ENCODE peak calls at places on chromosomes 13 and 19, in six cellular contexts. M is left lung, P is GM23338, V is sigmoid colon, T is uterus, H is thoracic aorta. L is an unnamed sample. For H3K4me1, the result is how much of the 10 kb centered on the place peaks cover.

GRCh38 chr13:97043302-97043701 is 49.0 kb upstream of the OXGR1 start:
- DNase-seq in T (no peak), V (no peak), H (no peak), M (no peak), P (no peak), L (no peak)

GRCh38 chr13:76942363-76942762 is 5.9 kb upstream of the ACOD1 start:
- DNase-seq in M (no peak), V (no peak), P (no peak), H (no peak), T (no peak), L (no peak)

GRCh38 chr19:15114153-15114540 is 6.9 kb downstream of the SYDE1 start:
- DNase-seq in P (no peak), V (no peak), T (no peak), M (no peak), H (no peak), L (peak)

GRCh38 chr19:33404916-33405315 is 31.4 kb downstream of the CEBPG start:
- DNase-seq in H (no peak), T (no peak), M (peak), V (peak), P (no peak), L (no peak)

GRCh38 chr19:36115453-36116343 is at the start of gene TBCB:
- DNase-seq in P (peak), H (peak), T (no peak), V (peak), M (peak), L (no peak)

GRCh38 chr13:105266615-105267014 is 1268.8 kb downstream of the EFNB2 start:
- DNase-seq in V (no peak), H (no peak), P (no peak), M (no peak), T (no peak), L (no peak)

GRCh38 chr19:52028780-52029123 is 573 bp upstream of the ZNF614 start:
- DNase-seq in V (no peak), M (no peak), T (no peak), P (no peak), H (no peak), L (no peak)

GRCh38 chr13:74641586-74641985 is 507.4 kb upstream of the KLF12 start:
- DNase-seq in H (no peak), M (no peak), V (no peak), T (no peak), P (no peak), L (no peak)

GRCh38 chr19:42301646-42302204 is at the start of gene PRR19:
- DNase-seq in P (peak), H (no peak), V (no peak), M (no peak), T (no peak), L (no peak)

DNA sequence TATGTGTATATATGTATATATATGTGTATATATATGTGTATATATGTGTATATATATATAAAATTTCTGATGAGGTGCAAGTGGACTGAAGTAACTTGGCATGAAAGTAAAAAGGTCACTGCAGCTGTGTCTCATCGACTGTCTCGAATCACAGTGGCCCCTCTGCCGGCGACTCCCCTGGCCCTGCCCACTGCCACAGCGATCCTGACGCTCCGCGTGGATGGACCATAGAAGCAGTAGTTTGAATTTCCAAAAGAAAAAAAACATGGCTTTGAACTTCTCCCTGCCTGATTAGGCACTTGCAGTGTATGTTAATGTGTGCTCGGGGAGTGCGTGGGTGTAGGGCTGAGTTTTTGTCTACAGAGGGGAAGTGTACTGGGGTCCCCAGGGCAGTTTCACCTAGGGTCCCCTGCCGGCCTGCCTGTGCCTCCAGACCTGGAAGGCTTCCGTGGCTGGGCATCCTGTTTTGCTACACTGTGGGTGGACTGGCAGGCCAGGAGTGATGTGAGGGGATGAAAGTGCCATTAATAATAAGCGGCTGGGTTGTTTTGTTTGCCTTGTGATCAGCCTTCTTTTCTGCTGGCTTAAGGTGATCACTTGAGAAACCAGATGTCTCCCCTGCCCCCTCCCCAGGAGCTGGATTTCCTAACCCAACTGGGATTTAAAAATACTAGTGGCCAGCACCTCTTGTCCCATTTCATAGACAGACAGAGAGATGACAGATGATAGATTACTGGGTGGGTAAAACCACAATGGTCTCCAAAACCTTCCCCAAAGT is 10.7 kb downstream of the ZIC5 start:
- DNase-seq in V (no peak), H (no peak), P (peak), T (no peak), M (no peak), L (peak)
- H3K4me1 ChIP-seq in V (under half), H (under half), P (half or more), T (under half), M (under half), L (under half)

GRCh38 chr19:53912653-53913052 is 3.6 kb downstream of the CACNG7 start:
- DNase-seq in P (peak), T (no peak), M (no peak), H (no peak), V (no peak), L (no peak)
- H3K4me1 ChIP-seq in P (under half), T (under half), M (under half), H (under half), V (under half), L (under half)

GRCh38 chr13:48402325-48402962 is 10.5 kb downstream of the LPAR6 start:
- DNase-seq in T (no peak), P (no peak), H (no peak), M (no peak), V (no peak), L (no peak)
- H3K4me1 ChIP-seq in T (under half), P (under half), H (half or more), M (under half), V (under half), L (under half)

DNA sequence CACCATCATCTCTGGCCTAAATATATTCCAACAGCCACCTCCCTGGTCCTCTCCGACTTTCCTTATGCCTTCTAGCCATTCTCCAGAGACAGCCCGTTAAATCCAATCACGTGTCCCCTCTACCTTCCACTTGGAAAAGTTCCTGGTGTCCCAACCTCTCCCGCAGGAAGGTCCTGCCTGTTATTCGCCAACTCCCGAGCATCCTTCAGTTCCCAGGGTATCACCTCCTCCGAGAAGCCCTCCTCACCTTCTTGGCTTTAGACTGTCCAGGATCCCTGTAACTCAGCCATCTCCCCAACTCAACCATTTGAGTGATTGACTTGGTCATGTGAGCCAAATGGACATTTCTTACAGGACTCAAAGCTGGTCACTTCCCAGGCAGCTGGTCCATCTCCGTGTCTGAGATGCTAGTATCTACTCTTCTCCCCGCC is 28.1 kb upstream of the NANOS3 start:
- DNase-seq in H (no peak), P (no peak), V (no peak), M (no peak), T (no peak), L (no peak)
- H3K4me1 ChIP-seq in H (half or more), P (under half), V (half or more), M (under half), T (under half), L (under half)